ENCODE peak calls at places on chromosomes 12 and 14, in nine cellular contexts. H is adrenal gland, I is uterus, S is GM12878, J is prostate gland, Y is suprapubic skin, Q is upper lobe of right lung, E is lung, L is left ventricle myocardium inferior. R is an unnamed sample.

GRCh38 chr12:33654313-33654712 is 214.7 kb upstream of the SYT10 start:
- DNase-seq in L (no peak), H (no peak), J (no peak), S (no peak), I (no peak), Y (no peak), Q (no peak), E (no peak), R (no peak)

GRCh38 chr14:76957224-76957881 is 71.2 kb downstream of the IRF2BPL start:
- DNase-seq in Y (no peak), H (no peak), Q (no peak), S (no peak), J (no peak), E (no peak), L (no peak), I (no peak), R (no peak)

GRCh38 chr12:50505945-50506344 is 1.2 kb downstream of the DIP2B start:
- DNase-seq in L (no peak), E (peak), Y (no peak), Q (no peak), J (peak), I (no peak), H (peak), S (no peak), R (no peak)

GRCh38 chr14:55600784-55601561 is 21.0 kb downstream of the KTN1 start:
- DNase-seq in S (no peak), I (no peak), Q (no peak), Y (no peak), L (no peak), E (no peak), J (no peak), H (no peak), R (no peak)

GRCh38 chr12:53757095-53757770 is 5.5 kb upstream of the CISTR start:
- DNase-seq in Y (peak), H (peak), L (peak), I (peak), S (no peak), Q (peak), J (peak), E (peak), R (no peak)

GRCh38 chr14:22841769-22842168 is 5.4 kb downstream of the MMP14 start:
- DNase-seq in S (no peak), Q (no peak), I (no peak), E (no peak), H (no peak), L (no peak), Y (no peak), J (no peak), R (no peak)

GRCh38 chr12:57740656-57741412 is 2.3 kb upstream of the AGAP2 start:
- DNase-seq in J (no peak), H (no peak), I (no peak), Q (no peak), S (peak), E (no peak), L (no peak), Y (no peak), R (no peak)

GRCh38 chr12:119179335-119180021 is 747 bp downstream of the HSPB8 start:
- DNase-seq in I (no peak), L (no peak), S (no peak), Y (no peak), E (peak), J (peak), Q (no peak), H (peak), R (no peak)

GRCh38 chr12:41604830-41605229 is 416.7 kb downstream of the PDZRN4 start:
- DNase-seq in E (no peak), S (no peak), Q (no peak), H (no peak), Y (no peak), I (no peak), L (no peak), J (no peak), R (no peak)

GRCh38 chr12:82723093-82723492 is 36.4 kb downstream of the TMTC2 start:
- DNase-seq in J (no peak), H (no peak), S (peak), Y (no peak), L (no peak), Q (no peak), E (no peak), I (no peak), R (no peak)

GRCh38 chr12:121158085-121158484 is 25.4 kb downstream of the P2RX7 start:
- DNase-seq in E (no peak), H (no peak), Q (no peak), S (no peak), L (no peak), J (no peak), I (no peak), Y (no peak), R (no peak)

GRCh38 chr12:74424778-74425177 is 112.9 kb upstream of the ATXN7L3B start:
- DNase-seq in E (no peak), J (no peak), Y (no peak), S (no peak), I (no peak), L (no peak), H (no peak), Q (no peak), R (no peak)

GRCh38 chr14:99654235-99655000 is 9.5 kb downstream of the HHIPL1 start:
- DNase-seq in L (peak), Y (no peak), S (no peak), I (peak), Q (no peak), H (peak), E (peak), J (peak), R (no peak)

GRCh38 chr12:120013659-120014380 is 24.8 kb downstream of the BICDL1 start:
- DNase-seq in S (peak), H (no peak), I (no peak), Y (no peak), J (no peak), Q (no peak), L (no peak), E (no peak), R (no peak)

GRCh38 chr14:57865450-57866198 is at the start of gene SLC35F4:
- DNase-seq in H (peak), L (no peak), Y (no peak), I (no peak), J (no peak), S (no peak), Q (peak), E (no peak), R (no peak)

DNA sequence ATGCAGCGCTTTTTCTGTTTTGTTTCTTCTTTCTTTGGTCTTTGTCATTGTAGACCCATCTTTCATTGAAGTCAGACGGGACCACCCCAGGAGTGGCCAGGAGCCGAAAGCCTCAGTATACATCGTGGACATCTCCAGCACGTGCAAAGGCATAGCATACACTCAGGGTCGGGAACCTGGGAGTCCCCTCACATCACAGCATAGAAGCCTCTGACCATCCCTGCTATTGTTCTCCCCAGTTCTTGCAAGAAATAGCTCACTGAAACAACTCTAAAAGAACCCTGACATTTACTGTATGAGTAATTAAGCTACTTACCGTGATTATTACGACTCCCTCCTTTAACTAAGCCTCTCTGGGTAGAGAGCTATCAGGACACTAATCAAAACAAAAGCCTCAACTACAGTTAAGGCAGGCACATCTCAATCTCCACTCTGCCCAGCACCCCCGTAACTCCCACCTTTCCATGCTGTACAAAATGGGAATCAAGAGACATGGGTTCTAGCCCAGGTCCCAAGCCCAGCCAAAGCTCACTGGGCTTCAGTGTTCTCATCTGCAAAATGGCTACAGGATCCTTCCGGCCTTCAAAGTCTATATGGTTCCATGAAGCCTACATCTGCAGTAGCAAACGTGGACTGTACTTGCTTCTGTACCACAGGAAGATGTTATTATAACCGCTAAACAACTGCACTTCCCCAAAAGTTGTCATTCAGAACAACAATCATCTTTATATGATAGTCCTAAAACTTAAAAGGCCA is 6.7 kb downstream of the CCDC88C start:
- DNase-seq in L (no peak), S (no peak), Y (no peak), E (no peak), H (no peak), J (no peak), I (no peak), Q (no peak), R (no peak)
- H3K4me3 ChIP-seq in L (no peak), S (peak), Y (no peak), E (no peak), H (no peak), J (no peak), I (no peak), Q (no peak), R (no peak)

GRCh38 chr12:88684610-88685009 is 104.3 kb upstream of the KITLG start:
- DNase-seq in E (no peak), Q (no peak), L (no peak), J (peak), I (no peak), S (no peak), Y (no peak), H (no peak), R (no peak)
- TF ChIP-seq CTCF in E (no peak), Q (no peak), L (no peak), J (no peak), I (no peak), S (no peak), Y (no peak), H (no peak), R (no peak)

GRCh38 chr12:105047303-105047702 is 37.0 kb downstream of the ALDH1L2 start:
- DNase-seq in Y (no peak), H (no peak), Q (no peak), I (no peak), S (no peak), L (no peak), J (no peak), E (no peak), R (no peak)

GRCh38 chr12:105057174-105057573 is 27.1 kb downstream of the ALDH1L2 start:
- DNase-seq in H (no peak), J (no peak), Y (no peak), L (no peak), Q (no peak), S (no peak), I (no peak), E (no peak), R (no peak)

GRCh38 chr12:105051981-105052380 is 32.3 kb downstream of the ALDH1L2 start:
- DNase-seq in S (no peak), E (no peak), Q (no peak), H (no peak), L (no peak), I (no peak), Y (no peak), J (no peak), R (no peak)

GRCh38 chr12:105048315-105048714 is 35.9 kb downstream of the ALDH1L2 start:
- DNase-seq in I (no peak), E (no peak), H (no peak), J (no peak), L (no peak), Y (no peak), S (no peak), Q (no peak), R (no peak)

DNA sequence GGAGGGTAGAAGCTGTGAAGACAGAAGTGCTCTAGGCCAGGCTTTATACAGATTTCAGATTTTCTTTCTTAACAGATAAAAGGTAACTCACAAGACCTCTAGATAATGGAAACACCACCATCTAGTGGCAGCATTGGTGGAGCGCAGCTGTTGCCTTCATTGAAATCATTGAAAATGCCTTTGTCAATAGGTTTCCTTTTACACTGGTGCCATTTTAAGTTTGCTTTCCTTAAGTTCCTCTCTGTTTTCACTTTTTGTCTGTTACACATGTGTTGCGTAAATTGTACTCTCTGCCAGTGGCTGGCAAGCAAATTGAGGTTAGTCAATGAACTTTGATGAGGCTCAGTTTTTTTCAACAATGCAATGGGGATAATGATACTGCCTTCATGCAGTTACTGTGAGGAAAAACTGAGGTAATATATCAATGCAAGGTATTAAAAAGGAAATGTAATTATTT is 31.1 kb downstream of the ALDH1L2 start:
- DNase-seq in S (peak), E (peak), J (peak), Y (no peak), I (peak), L (peak), H (peak), Q (peak), R (no peak)
- H3K27ac ChIP-seq in S (no peak), E (no peak), J (no peak), Y (no peak), I (no peak), L (no peak), H (no peak), Q (no peak), R (no peak)

DNA sequence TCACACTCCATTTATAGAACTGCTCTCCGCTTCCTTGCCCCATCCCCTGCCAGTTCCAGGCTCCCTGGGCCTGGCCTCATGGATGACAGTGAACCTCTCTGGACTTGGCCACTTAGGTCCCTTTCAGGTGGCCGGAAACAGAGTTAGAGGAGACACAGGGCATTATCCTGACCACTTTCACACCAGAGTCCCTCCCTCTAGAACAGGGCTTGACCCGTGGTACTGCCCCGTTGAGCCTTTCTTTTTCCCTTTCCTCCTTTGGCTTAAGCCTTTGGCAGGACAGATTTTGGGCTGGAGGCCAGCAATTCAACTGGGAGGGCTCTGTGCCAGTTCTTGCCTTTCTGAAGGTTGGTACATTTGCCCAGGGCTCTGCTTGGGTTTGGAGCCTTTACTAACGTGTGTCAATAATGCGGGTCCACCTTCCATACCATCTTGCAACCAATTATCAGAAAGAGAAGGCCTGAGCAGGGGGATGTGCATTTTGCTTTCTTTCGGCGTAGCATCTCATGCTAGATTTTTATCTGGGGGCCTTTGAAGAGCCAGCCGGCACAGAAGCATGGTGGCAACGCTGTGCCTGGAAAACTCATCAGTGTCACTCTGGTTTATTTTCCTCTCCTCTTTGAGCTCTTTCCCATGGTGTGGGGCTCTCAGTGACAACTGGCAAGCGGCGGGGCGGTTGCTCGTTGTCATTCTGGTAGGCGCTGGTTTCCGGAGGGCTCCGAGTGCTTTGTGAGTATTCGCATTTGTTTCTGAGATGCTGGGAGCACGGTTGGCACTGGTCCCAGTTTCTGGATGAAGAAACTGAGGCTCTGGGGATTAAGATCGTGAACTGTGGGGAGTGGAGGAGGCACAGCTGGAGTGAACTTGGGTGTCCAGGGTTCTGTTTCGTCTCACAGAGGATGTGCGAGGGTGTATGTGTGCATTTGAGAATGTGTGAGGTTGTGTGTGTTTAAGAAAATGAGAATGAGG is 23.0 kb downstream of the TPCN1 start:
- DNase-seq in E (peak), J (peak), H (peak), Y (no peak), Q (peak), I (peak), L (peak), S (no peak), R (peak)
- H3K4me3 ChIP-seq in E (no peak), J (no peak), H (no peak), Y (peak), Q (no peak), I (no peak), L (peak), S (no peak), R (peak)

DNA sequence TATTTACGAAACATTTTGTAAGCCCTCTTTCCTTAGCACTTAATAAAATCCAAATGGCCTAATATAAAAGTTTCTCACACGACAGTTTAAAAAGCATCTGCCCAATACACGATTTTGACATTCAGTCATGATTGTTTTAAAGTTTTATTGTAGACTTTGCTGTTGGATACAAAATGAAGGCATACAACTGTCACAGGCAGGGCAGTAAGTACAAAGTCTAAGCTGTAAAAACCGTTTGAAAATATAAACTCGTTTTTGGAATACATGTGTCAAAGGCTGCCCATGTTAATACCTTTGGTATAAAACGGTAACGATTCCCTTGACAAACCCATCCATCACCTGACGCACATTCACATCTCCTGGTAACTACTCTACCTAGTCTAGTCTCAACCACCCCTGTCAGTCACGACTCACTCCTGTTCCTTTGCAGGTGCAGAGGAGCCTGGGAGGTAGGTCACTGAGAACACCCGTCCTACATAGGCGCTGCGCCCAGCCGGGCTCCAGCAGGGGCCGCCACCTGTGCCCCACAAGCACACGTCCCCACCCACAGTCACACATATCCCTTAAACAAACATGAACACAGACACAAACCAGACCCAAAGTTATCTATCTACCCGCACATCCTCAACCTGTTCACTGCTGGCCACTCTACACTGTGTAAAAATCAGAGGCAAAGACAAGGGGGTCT is 27.1 kb downstream of the KCTD10 start:
- DNase-seq in J (no peak), I (no peak), E (no peak), L (no peak), Q (no peak), Y (no peak), H (no peak), S (no peak), R (no peak)
- TF ChIP-seq CTCF in J (no peak), I (no peak), E (no peak), L (peak), Q (no peak), Y (no peak), H (no peak), S (no peak), R (no peak)

DNA sequence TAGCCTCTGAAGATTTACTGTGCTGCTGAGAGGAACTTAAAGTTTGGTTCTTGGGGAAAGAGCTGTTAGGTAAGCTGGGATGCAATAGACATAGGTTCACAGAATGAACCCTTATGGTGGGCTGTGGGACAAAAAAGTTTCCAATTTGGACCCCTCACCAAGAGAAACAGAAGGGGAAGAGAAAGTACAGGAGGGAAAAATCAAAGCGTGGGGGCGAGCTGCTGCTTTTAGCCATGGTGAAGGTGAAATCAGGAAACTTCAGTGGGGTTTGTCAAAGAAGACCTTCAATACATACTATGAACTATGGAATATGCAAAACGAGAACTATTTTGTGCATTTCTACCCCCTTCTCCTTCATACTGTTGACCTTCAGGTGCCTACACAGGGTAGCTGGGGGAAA is 10.6 kb upstream of the NINJ2 start:
- DNase-seq in Y (no peak), H (no peak), J (no peak), L (no peak), Q (no peak), I (no peak), E (no peak), S (no peak), R (no peak)
- H3K27ac ChIP-seq in Y (no peak), H (no peak), J (no peak), L (no peak), Q (no peak), I (no peak), E (no peak), S (peak), R (no peak)